ENCODE peak calls at places on chromosomes 4 and X, in six cellular contexts. S is K562, J is fibroblast of lung, A is mammary epithelial cell, Z is heart right ventricle, N is kidney. Q is an unnamed sample. For H3K4me1, the result is how much of the 10 kb centered on the place peaks cover.

GRCh38 chr4:65167719-65168118 is 502.6 kb downstream of the EPHA5 start:
- DNase-seq in Z (no peak), N (no peak), S (no peak), J (peak), A (no peak), Q (no peak)

GRCh38 chr4:153332936-153333335 is 11.6 kb upstream of the MND1 start:
- DNase-seq in Z (no peak), A (no peak), J (no peak), S (no peak), N (no peak), Q (no peak)

GRCh38 chr4:120052840-120053239 is 13.8 kb downstream of the MAD2L1 start:
- DNase-seq in N (no peak), S (no peak), J (peak), Z (peak), A (peak), Q (no peak)

GRCh38 chr4:56575820-56576429 is 70.3 kb downstream of the ARL9 start:
- DNase-seq in S (no peak), A (peak), J (peak), Z (no peak), N (no peak), Q (no peak)

GRCh38 chrX:46279214-46279924 is 265.9 kb downstream of the ZNF674 start:
- DNase-seq in Z (no peak), J (peak), S (no peak), N (no peak), A (peak), Q (no peak)

GRCh38 chrX:155086202-155086840 is 15.0 kb downstream of the BRCC3 start:
- DNase-seq in S (peak), Z (peak), N (peak), J (no peak), A (no peak), Q (no peak)

GRCh38 chrX:72569786-72570185 is 2.9 kb downstream of the HDAC8 start:
- DNase-seq in J (peak), Z (no peak), N (no peak), S (no peak), A (peak), Q (no peak)

GRCh38 chr4:153260152-153260551 is 55.9 kb downstream of the TRIM2 start:
- DNase-seq in A (no peak), N (no peak), S (no peak), Z (no peak), J (no peak), Q (no peak)

GRCh38 chr4:42649870-42650269 is 7.0 kb downstream of the ATP8A1 start:
- DNase-seq in S (no peak), N (no peak), J (no peak), A (no peak), Z (no peak), Q (no peak)

GRCh38 chr4:104501290-104501689 is 6.6 kb upstream of the CXXC4 start:
- DNase-seq in Z (no peak), N (no peak), A (no peak), J (no peak), S (no peak), Q (no peak)

GRCh38 chr4:53694666-53695065 is 103.4 kb upstream of the LNX1 start:
- DNase-seq in Z (no peak), J (no peak), S (no peak), A (no peak), N (no peak), Q (no peak)

GRCh38 chr4:20589436-20589835 is 110.8 kb upstream of the PACRGL start:
- DNase-seq in S (no peak), J (no peak), Z (no peak), N (no peak), A (no peak), Q (no peak)

GRCh38 chr4:185023471-185023870 is 5.2 kb downstream of the HELT start:
- DNase-seq in S (no peak), Z (no peak), N (no peak), J (no peak), A (no peak), Q (no peak)

GRCh38 chrX:101415180-101416130 is 7.4 kb downstream of the HNRNPH2 start:
- DNase-seq in N (no peak), Z (no peak), J (peak), A (peak), S (peak), Q (no peak)

GRCh38 chr4:20433101-20433705 is 181.5 kb downstream of the SLIT2 start:
- DNase-seq in S (no peak), A (no peak), N (no peak), Z (no peak), J (peak), Q (no peak)

GRCh38 chr4:184588893-184589292 is 60.4 kb downstream of the CASP3 start:
- DNase-seq in S (no peak), N (no peak), J (peak), A (no peak), Z (no peak), Q (no peak)

GRCh38 chrX:146907391-146908240 is 93.1 kb upstream of the CXorf51A start:
- DNase-seq in A (no peak), N (no peak), J (peak), Z (no peak), S (no peak), Q (no peak)

GRCh38 chrX:10725071-10725470 is 104.7 kb upstream of the MID1 start:
- DNase-seq in N (no peak), Z (no peak), S (peak), J (no peak), A (no peak), Q (no peak)

GRCh38 chr4:37383579-37384229 is 139.2 kb downstream of the NWD2 start:
- DNase-seq in N (no peak), S (peak), A (peak), Z (no peak), J (peak), Q (no peak)

GRCh38 chrX:125205084-125205917 is 114.4 kb upstream of the TEX13C start:
- DNase-seq in A (peak), S (no peak), N (peak), Z (peak), J (peak), Q (peak)

GRCh38 chr4:135434936-135435335 is 1233.3 kb upstream of the PABPC4L start:
- DNase-seq in A (peak), N (no peak), J (peak), Z (no peak), S (no peak), Q (no peak)

GRCh38 chr4:184857446-184858121 is 31.8 kb upstream of the ACSL1 start:
- DNase-seq in J (no peak), N (no peak), S (no peak), A (no peak), Z (no peak), Q (no peak)

GRCh38 chr4:98557497-98557896 is 100.9 kb downstream of the TSPAN5 start:
- DNase-seq in Z (no peak), J (peak), S (no peak), A (peak), N (no peak), Q (no peak)

GRCh38 chrX:153966841-153967535 is 4.6 kb downstream of the HCFC1 start:
- DNase-seq in A (no peak), N (peak), S (no peak), J (peak), Z (no peak), Q (no peak)

GRCh38 chr4:38686682-38687081 is 22.7 kb downstream of the KLF3 start:
- DNase-seq in Z (no peak), A (no peak), S (no peak), N (no peak), J (no peak), Q (no peak)

GRCh38 chrX:123184858-123185251 is 777 bp downstream of the GRIA3 start:
- DNase-seq in Z (no peak), S (no peak), A (no peak), J (no peak), N (no peak), Q (no peak)

GRCh38 chrX:17361620-17362019 is 13.4 kb upstream of the NHS start:
- DNase-seq in S (peak), A (no peak), J (no peak), Z (no peak), N (no peak), Q (no peak)

GRCh38 chrX:119756926-119757635 is 1.3 kb upstream of the SOWAHD start:
- DNase-seq in A (no peak), J (no peak), N (no peak), S (no peak), Z (no peak), Q (peak)

GRCh38 chr4:170388255-170388654 is 298.5 kb upstream of the AADAT start:
- DNase-seq in A (peak), Z (no peak), N (no peak), J (peak), S (no peak), Q (no peak)

GRCh38 chrX:130523460-130524394 is 121.9 kb downstream of the RBMX2 start:
- DNase-seq in N (peak), Z (peak), A (no peak), S (peak), J (peak), Q (peak)

GRCh38 chrX:31555506-31555905 is 483.7 kb upstream of the FTHL17 start:
- DNase-seq in A (no peak), S (no peak), J (peak), N (no peak), Z (no peak), Q (no peak)

GRCh38 chr4:159010563-159011260 is 92.2 kb upstream of the RAPGEF2 start:
- DNase-seq in J (peak), S (no peak), Z (peak), A (peak), N (no peak), Q (peak)

GRCh38 chr4:77310931-77311330 is 153.9 kb downstream of the CCNG2 start:
- DNase-seq in N (no peak), J (peak), Z (no peak), A (peak), S (no peak), Q (no peak)

GRCh38 chrX:104310657-104311056 is 55.9 kb upstream of the ESX1 start:
- DNase-seq in Z (no peak), J (no peak), A (no peak), N (no peak), S (no peak), Q (no peak)

GRCh38 chr4:110475881-110476818 is at the start of gene ENPEP:
- DNase-seq in J (peak), S (no peak), Z (peak), A (no peak), N (peak), Q (no peak)

GRCh38 chr4:82896755-82897154 is 3.8 kb upstream of the THAP9 start:
- DNase-seq in S (no peak), J (no peak), A (no peak), N (no peak), Z (no peak), Q (no peak)
- H3K4me1 ChIP-seq in S (under half), J (under half), A (under half), N (under half), Z (under half), Q (under half)

DNA sequence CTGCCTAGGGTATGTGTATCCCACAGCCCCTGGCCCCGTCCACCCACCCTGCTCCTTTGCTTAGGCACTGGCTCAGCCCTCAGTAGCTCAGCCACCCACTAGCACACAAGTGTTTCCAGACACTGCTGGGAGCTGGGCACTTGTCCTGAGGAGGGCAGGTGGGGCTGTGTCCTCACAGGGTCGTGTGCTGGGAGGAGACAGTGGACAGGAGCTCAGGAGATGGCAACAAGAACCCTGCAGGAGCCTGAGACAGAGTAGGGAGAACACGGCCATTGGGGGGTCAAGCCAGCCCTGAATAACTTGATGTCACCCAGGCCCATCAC is 5.5 kb upstream of the CPLX1 start:
- DNase-seq in Z (no peak), S (no peak), N (peak), A (no peak), J (no peak), Q (no peak)
- TF ChIP-seq CTCF in Z (no peak), S (no peak), N (no peak), A (no peak), J (no peak), Q (no peak)

GRCh38 chrX:41382699-41383645 is 49.0 kb downstream of the DDX3X start:
- DNase-seq in Z (no peak), J (peak), N (no peak), S (no peak), A (no peak), Q (no peak)
- H3K4me1 ChIP-seq in Z (under half), J (under half), N (under half), S (under half), A (under half), Q (under half)

DNA sequence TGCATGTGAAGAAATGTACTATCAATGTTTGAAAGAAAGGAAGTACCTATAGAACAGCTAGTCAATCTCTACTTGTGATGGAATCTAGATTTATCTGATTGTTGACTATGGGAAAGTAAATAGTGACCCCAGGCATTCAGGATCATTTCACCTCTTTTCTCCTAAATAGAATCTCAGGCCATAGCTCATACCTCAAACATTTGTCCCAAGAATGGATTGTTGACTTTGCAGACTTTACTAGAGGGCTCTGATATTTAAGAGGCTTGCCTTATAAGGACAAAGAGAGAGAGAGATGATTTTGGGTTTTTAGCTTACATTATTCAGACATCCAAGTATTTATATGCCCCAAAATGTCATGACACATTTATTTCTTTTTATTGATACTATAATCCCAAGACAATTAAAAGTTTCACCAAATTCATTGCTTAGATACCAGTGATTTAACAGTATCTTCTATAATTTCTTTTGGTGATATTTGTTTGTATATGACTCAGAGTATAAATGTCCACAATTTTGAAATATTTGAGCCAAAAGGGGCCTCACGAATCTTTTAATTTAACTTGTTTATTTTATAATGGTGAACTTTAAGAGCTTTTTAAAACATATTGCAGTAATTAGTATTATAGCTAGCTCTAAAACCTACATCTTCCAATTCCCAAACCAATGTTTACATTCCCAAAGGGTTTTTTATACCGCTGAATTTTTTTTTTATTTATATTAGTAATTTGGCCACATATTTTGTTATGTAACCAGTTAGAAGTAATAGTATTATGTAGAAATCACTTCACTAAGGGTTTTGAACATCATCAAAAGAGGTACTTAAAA is 614.1 kb downstream of the PCDH7 start:
- DNase-seq in J (no peak), Z (no peak), S (no peak), A (no peak), N (no peak), Q (no peak)
- TF ChIP-seq CTCF in J (no peak), Z (no peak), S (no peak), A (no peak), N (no peak), Q (no peak)